ENCODE peak calls at places on chromosome 3, in six cellular contexts. Y, B, U, O, L and E are unnamed samples.

GRCh38 chr3:134772591-134772990 is 22.5 kb upstream of the EPHB1 start:
- DNase-seq in Y (no peak), B (no peak), U (no peak), O (no peak), L (no peak), E (no peak)

GRCh38 chr3:29212789-29213433 is 68.0 kb upstream of the RBMS3 start:
- DNase-seq in Y (no peak), B (no peak), U (no peak), O (no peak), L (no peak), E (no peak)

GRCh38 chr3:120092444-120092843 is 1.8 kb downstream of the GSK3B start:
- DNase-seq in Y (no peak), B (no peak), U (no peak), O (no peak), L (no peak), E (no peak)

GRCh38 chr3:186025161-186025560 is 83.7 kb downstream of the ETV5 start:
- DNase-seq in Y (no peak), B (no peak), U (no peak), O (no peak), L (peak; percentile 4), E (no peak)

GRCh38 chr3:113428581-113428980 is 12.7 kb downstream of the CFAP44 start:
- DNase-seq in Y (no peak), B (no peak), U (no peak), O (no peak), L (no peak), E (no peak)

GRCh38 chr3:188244395-188244861 is 90.5 kb downstream of the LPP start:
- DNase-seq in Y (no peak), B (no peak), U (no peak), O (no peak), L (no peak), E (no peak)

GRCh38 chr3:79297242-79297641 is 470.6 kb downstream of the ROBO1 start:
- DNase-seq in Y (no peak), B (no peak), U (no peak), O (no peak), L (no peak), E (no peak)

GRCh38 chr3:123606527-123606926 is 21.7 kb upstream of the HACD2 start:
- DNase-seq in Y (no peak), B (no peak), U (no peak), O (no peak), L (no peak), E (no peak)

GRCh38 chr3:62873672-62874397 is 1.4 kb downstream of the CADPS start:
- DNase-seq in Y (no peak), B (peak; percentile 50), U (no peak), O (peak; percentile 70), L (peak; percentile 9), E (peak; percentile 37)

GRCh38 chr3:98985406-98985805 is 83.9 kb upstream of the DCBLD2 start:
- DNase-seq in Y (no peak), B (no peak), U (no peak), O (no peak), L (no peak), E (no peak)

GRCh38 chr3:59518268-59518667 is 468.4 kb upstream of the CFAP20DC start:
- DNase-seq in Y (no peak), B (no peak), U (no peak), O (no peak), L (no peak), E (no peak)

GRCh38 chr3:59519094-59519493 is 469.3 kb upstream of the CFAP20DC start:
- DNase-seq in Y (no peak), B (no peak), U (no peak), O (no peak), L (no peak), E (no peak)

GRCh38 chr3:59515936-59516335 is 466.1 kb upstream of the CFAP20DC start:
- DNase-seq in Y (no peak), B (no peak), U (no peak), O (no peak), L (no peak), E (no peak)

GRCh38 chr3:59514865-59515482 is 465.1 kb upstream of the CFAP20DC start:
- DNase-seq in Y (no peak), B (no peak), U (no peak), O (no peak), L (no peak), E (no peak)

GRCh38 chr3:59517448-59517847 is 467.6 kb upstream of the CFAP20DC start:
- DNase-seq in Y (no peak), B (no peak), U (no peak), O (no peak), L (no peak), E (no peak)
- H3K4me3 ChIP-seq in Y (no peak overlapping the region), B (no peak overlapping the region), U (no peak overlapping the region), O (no peak overlapping the region), L (no peak overlapping the region), E (no peak overlapping the region)

DNA sequence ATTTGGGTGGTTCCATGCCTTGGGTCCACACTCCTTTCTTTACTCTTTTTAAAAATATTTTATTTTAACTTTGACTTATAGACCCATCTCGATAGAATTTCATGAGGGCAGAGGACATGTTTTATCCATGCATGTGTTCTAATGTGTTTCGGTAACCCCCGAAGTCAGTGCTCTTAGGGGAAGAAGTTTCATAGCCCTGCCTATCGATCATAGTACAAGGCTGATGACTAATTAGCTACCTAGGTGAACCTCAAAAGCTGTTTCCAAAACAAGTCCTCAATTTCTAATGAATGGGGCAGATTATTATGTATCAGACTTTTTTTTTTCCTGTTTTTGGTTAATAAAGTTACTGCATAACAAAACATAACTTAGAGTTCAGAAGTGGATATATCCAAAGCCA is 82.0 kb downstream of the MBNL1 start:
- DNase-seq in Y (no peak), B (no peak), U (no peak), O (no peak), L (no peak), E (no peak)
- H3K4me3 ChIP-seq in Y (no peak overlapping the region), B (no peak overlapping the region), U (no peak overlapping the region), O (no peak overlapping the region), L (no peak overlapping the region), E (no peak overlapping the region)

GRCh38 chr3:128846501-128846900 is 32.9 kb upstream of the ACAD9 start:
- DNase-seq in Y (no peak), B (no peak), U (no peak), O (no peak), L (no peak), E (no peak)
- H3K4me3 ChIP-seq in Y (no peak overlapping the region), B (no peak overlapping the region), U (no peak overlapping the region), O (no peak overlapping the region), L (no peak overlapping the region), E (no peak overlapping the region)

GRCh38 chr3:172615296-172615695 is 92.1 kb upstream of the TNFSF10 start:
- DNase-seq in Y (no peak), B (no peak), U (no peak), O (no peak), L (no peak), E (no peak)

GRCh38 chr3:172617976-172618375 is 92.9 kb downstream of the NCEH1 start:
- DNase-seq in Y (no peak), B (no peak), U (no peak), O (no peak), L (no peak), E (no peak)

GRCh38 chr3:172614340-172615274 is 91.4 kb upstream of the TNFSF10 start:
- DNase-seq in Y (no peak), B (no peak), U (no peak), O (no peak), L (no peak), E (no peak)

GRCh38 chr3:172616061-172616461 is 92.8 kb upstream of the TNFSF10 start:
- DNase-seq in Y (no peak), B (no peak), U (no peak), O (no peak), L (peak; percentile 16), E (no peak)

GRCh38 chr3:172617013-172617706 is 93.7 kb downstream of the NCEH1 start:
- DNase-seq in Y (no peak), B (no peak), U (no peak), O (no peak), L (no peak), E (no peak)
- H3K4me3 ChIP-seq in Y (no peak overlapping the region), B (no peak overlapping the region), U (no peak overlapping the region), O (no peak overlapping the region), L (no peak overlapping the region), E (no peak overlapping the region)

GRCh38 chr3:53493618-53493996 is 804 bp upstream of the CACNA1D start:
- DNase-seq in Y (no peak), B (no peak), U (no peak), O (no peak), L (no peak), E (no peak)

GRCh38 chr3:53493997-53494791 is at the start of gene CACNA1D:
- DNase-seq in Y (peak; percentile 71), B (peak; percentile 68), U (no peak), O (peak; percentile 61), L (no peak), E (peak; percentile 87)

GRCh38 chr3:53496984-53497383 is 2.6 kb downstream of the CACNA1D start:
- DNase-seq in Y (no peak), B (no peak), U (no peak), O (no peak), L (no peak), E (no peak)

GRCh38 chr3:53495518-53496501 is 1.4 kb downstream of the CACNA1D start:
- DNase-seq in Y (peak; percentile 30), B (no peak), U (no peak), O (no peak), L (no peak), E (peak; percentile 46)

DNA sequence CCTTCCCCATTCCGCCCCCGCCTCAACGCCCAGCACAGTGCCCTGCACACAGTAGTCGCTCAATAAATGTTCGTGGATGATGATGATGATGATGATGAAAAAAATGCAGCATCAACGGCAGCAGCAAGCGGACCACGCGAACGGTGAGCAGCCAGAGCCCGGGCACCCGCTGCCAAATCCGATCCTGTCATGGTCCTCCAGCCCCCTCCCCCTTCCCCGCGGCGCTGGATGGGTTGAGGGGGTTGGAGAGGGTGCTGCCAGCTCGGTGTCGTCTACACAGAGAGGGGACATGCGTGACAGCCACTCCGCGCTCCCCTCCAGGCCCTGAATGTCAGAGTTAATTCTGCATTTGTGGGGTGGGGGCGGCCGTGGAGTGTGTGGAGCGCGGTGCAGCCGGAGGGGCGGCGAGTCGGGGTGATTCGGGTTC is 693 bp downstream of the CACNA1D start:
- DNase-seq in Y (no peak), B (no peak), U (no peak), O (no peak), L (no peak), E (peak; percentile 34)
- H3K4me3 ChIP-seq in Y (peak overlapping the region; percentile 46), B (peak overlapping the region; percentile 69), U (peak overlapping the region; percentile 31), O (peak overlapping the region; percentile 47), L (no peak overlapping the region), E (peak overlapping the region; percentile 67)

GRCh38 chr3:131432441-131432840 is 50.9 kb downstream of the NUDT16 start:
- DNase-seq in Y (no peak), B (no peak), U (no peak), O (no peak), L (no peak), E (no peak)

GRCh38 chr3:131431754-131432153 is 50.2 kb downstream of the NUDT16 start:
- DNase-seq in Y (no peak), B (no peak), U (no peak), O (no peak), L (no peak), E (no peak)

DNA sequence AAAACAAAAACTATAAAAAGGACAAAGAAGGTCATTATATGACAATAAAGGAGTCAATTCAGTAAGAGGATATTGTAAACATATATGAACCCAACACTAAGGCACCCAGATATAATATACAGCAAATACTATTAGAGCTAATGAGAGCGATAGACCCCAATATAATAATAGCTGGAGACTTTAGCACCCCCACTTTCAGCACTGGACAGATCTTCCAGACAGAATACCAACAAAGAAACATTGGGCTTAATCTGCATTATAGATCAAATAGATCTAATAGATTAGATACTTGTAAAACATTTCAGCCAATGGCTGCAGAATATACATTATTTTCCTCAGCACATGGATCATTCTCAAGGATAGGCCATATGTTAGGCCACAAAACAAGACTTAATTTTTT is 53.4 kb downstream of the NUDT16 start:
- DNase-seq in Y (no peak), B (no peak), U (no peak), O (no peak), L (no peak), E (no peak)
- H3K4me3 ChIP-seq in Y (no peak overlapping the region), B (no peak overlapping the region), U (no peak overlapping the region), O (no peak overlapping the region), L (no peak overlapping the region), E (no peak overlapping the region)